ENCODE peak calls at places on chromosome 7, in nine cellular contexts. H, D, Q, A, K, P, T, S and F are unnamed samples.

GRCh38 chr7:133853706-133854276 is 273.3 kb upstream of the LRGUK start:
- DNase-seq in H (peak), S (peak), P (peak), K (peak), Q (peak), T (peak), A (peak), D (peak), F (peak)

GRCh38 chr7:27633062-27633461 is 29.6 kb downstream of the HIBADH start:
- DNase-seq in D (no peak), A (no peak), P (no peak), K (no peak), S (no peak), T (no peak), H (no peak), Q (no peak), F (no peak)

GRCh38 chr7:132276252-132276651 is 300.0 kb downstream of the PLXNA4 start:
- DNase-seq in P (no peak), Q (no peak), K (no peak), H (no peak), T (no peak), A (no peak), S (no peak), D (no peak), F (no peak)

GRCh38 chr7:29379551-29379950 is 184.1 kb upstream of the PRR15 start:
- DNase-seq in A (no peak), K (no peak), Q (no peak), S (no peak), P (no peak), T (no peak), H (no peak), D (no peak), F (no peak)

GRCh38 chr7:154928136-154929005 is 74.6 kb downstream of the PAXIP1 start:
- DNase-seq in K (peak), Q (peak), S (peak), P (peak), A (peak), D (no peak), T (peak), H (no peak), F (peak)

GRCh38 chr7:101828308-101829020 is 11.0 kb downstream of the CUX1 start:
- DNase-seq in T (peak), Q (no peak), K (no peak), H (no peak), P (no peak), D (no peak), A (no peak), S (no peak), F (no peak)

GRCh38 chr7:114155766-114156110 is 236.9 kb upstream of the PPP1R3A start:
- DNase-seq in Q (no peak), K (no peak), T (no peak), A (no peak), D (no peak), S (no peak), P (no peak), H (no peak), F (no peak)

GRCh38 chr7:140403878-140404564 is at the start of gene RAB19:
- DNase-seq in Q (peak), S (peak), A (no peak), D (peak), T (no peak), P (peak), H (peak), K (peak), F (no peak)

GRCh38 chr7:140067052-140067451 is 4.3 kb upstream of the PARP12 start:
- DNase-seq in H (no peak), A (no peak), Q (no peak), T (no peak), K (no peak), S (no peak), P (no peak), D (no peak), F (no peak)

GRCh38 chr7:55512635-55513034 is 59.7 kb downstream of the VOPP1 start:
- DNase-seq in D (no peak), S (no peak), K (no peak), T (no peak), P (no peak), H (no peak), A (no peak), Q (no peak), F (no peak)

GRCh38 chr7:33901199-33901598 is 4.1 kb upstream of the BMPER start:
- DNase-seq in A (no peak), H (no peak), Q (no peak), D (no peak), S (no peak), T (no peak), K (no peak), P (no peak), F (no peak)

GRCh38 chr7:80721880-80722595 is 83.6 kb downstream of the CD36 start:
- DNase-seq in K (peak), T (peak), D (no peak), S (peak), H (peak), P (peak), Q (no peak), A (peak), F (no peak)

GRCh38 chr7:33686001-33686591 is 219.2 kb upstream of the BMPER start:
- DNase-seq in P (no peak), S (peak), K (peak), Q (no peak), T (peak), H (peak), D (peak), A (no peak), F (no peak)

GRCh38 chr7:29116801-29117200 is 29.5 kb downstream of the CPVL start:
- DNase-seq in K (no peak), Q (no peak), S (no peak), D (no peak), P (no peak), T (no peak), H (no peak), A (no peak), F (no peak)

GRCh38 chr7:27172388-27172774 is 1.7 kb downstream of the HOXA10 start:
- DNase-seq in P (no peak), S (no peak), T (peak), Q (no peak), H (no peak), A (no peak), K (no peak), D (no peak), F (no peak)

GRCh38 chr7:107609861-107610260 is 29.8 kb downstream of the BCAP29 start:
- DNase-seq in P (no peak), D (no peak), H (no peak), T (no peak), K (no peak), S (no peak), A (no peak), Q (no peak), F (no peak)

GRCh38 chr7:35658602-35659201 is 36.2 kb downstream of the HERPUD2 start:
- DNase-seq in D (no peak), P (no peak), A (no peak), Q (no peak), S (no peak), K (no peak), H (no peak), T (no peak), F (no peak)

GRCh38 chr7:148318838-148319237 is 271.7 kb upstream of the C7orf33 start:
- DNase-seq in P (no peak), H (no peak), A (no peak), T (no peak), K (peak), D (no peak), Q (no peak), S (no peak), F (no peak)

GRCh38 chr7:50806143-50806542 is 23.4 kb upstream of the GRB10 start:
- DNase-seq in A (no peak), H (no peak), P (no peak), D (no peak), S (no peak), T (no peak), K (no peak), Q (no peak), F (no peak)

GRCh38 chr7:28687631-28688030 is 270.5 kb downstream of the TRIL start:
- DNase-seq in A (no peak), H (no peak), T (no peak), Q (no peak), K (no peak), D (no peak), P (no peak), S (no peak), F (no peak)

GRCh38 chr7:91357929-91358328 is 93.7 kb downstream of the FZD1 start:
- DNase-seq in S (no peak), D (no peak), H (no peak), K (no peak), A (no peak), P (no peak), Q (no peak), T (no peak), F (no peak)

GRCh38 chr7:4237296-4238235 is 444.5 kb upstream of the FOXK1 start:
- DNase-seq in S (no peak), K (peak), Q (no peak), T (no peak), P (no peak), H (no peak), A (no peak), D (no peak), F (no peak)

GRCh38 chr7:115306541-115306940 is 384.6 kb downstream of the MDFIC start:
- DNase-seq in P (no peak), S (no peak), Q (no peak), D (no peak), H (no peak), T (no peak), K (no peak), A (no peak), F (no peak)

GRCh38 chr7:36280840-36281812 is 108.5 kb upstream of the ANLN start:
- DNase-seq in Q (no peak), H (peak), D (no peak), S (peak), P (peak), K (peak), A (peak), T (peak), F (peak)

GRCh38 chr7:151088856-151089699 is 2.8 kb downstream of the AGAP3 start:
- DNase-seq in Q (no peak), K (peak), H (peak), T (no peak), A (no peak), P (no peak), D (peak), S (peak), F (no peak)

GRCh38 chr7:115635367-115635766 is 395.2 kb downstream of the TFEC start:
- DNase-seq in P (no peak), A (no peak), D (no peak), S (no peak), H (no peak), K (no peak), Q (no peak), T (no peak), F (no peak)

GRCh38 chr7:116885724-116886123 is 23.3 kb downstream of the CAPZA2 start:
- DNase-seq in Q (no peak), K (no peak), A (no peak), S (no peak), T (no peak), H (no peak), D (no peak), P (no peak), F (no peak)

GRCh38 chr7:21784989-21785388 is 160.7 kb downstream of the CDCA7L start:
- DNase-seq in A (no peak), P (no peak), S (no peak), H (no peak), T (no peak), K (no peak), Q (no peak), D (no peak), F (no peak)

GRCh38 chr7:69803699-69804516 is 205.6 kb downstream of the AUTS2 start:
- DNase-seq in Q (no peak), S (no peak), D (no peak), P (no peak), T (no peak), K (no peak), A (no peak), H (no peak), F (no peak)

GRCh38 chr7:110253083-110253482 is 837.8 kb upstream of the LRRN3 start:
- DNase-seq in H (no peak), Q (no peak), K (peak), D (no peak), S (no peak), T (no peak), P (no peak), A (no peak), F (peak)

GRCh38 chr7:29806131-29806792 is at the start of gene WIPF3:
- DNase-seq in K (peak), P (peak), D (no peak), H (peak), A (peak), T (no peak), S (peak), Q (peak), F (no peak)

GRCh38 chr7:42932861-42933591 is 850 bp downstream of the MRPL32 start:
- DNase-seq in P (no peak), S (peak), T (peak), D (no peak), A (no peak), H (no peak), K (peak), Q (peak), F (no peak)

GRCh38 chr7:253491-254336 is 36.3 kb upstream of the FOXL3 start:
- DNase-seq in A (no peak), H (no peak), Q (no peak), K (no peak), P (no peak), D (no peak), S (no peak), T (no peak), F (no peak)

GRCh38 chr7:45149606-45150005 is 8.0 kb upstream of the RAMP3 start:
- DNase-seq in H (no peak), S (no peak), Q (no peak), K (no peak), A (no peak), T (no peak), D (no peak), P (no peak), F (no peak)

GRCh38 chr7:112129655-112130323 is 76.4 kb downstream of the DOCK4 start:
- DNase-seq in S (peak), A (no peak), K (no peak), H (peak), P (no peak), Q (no peak), T (no peak), D (peak), F (no peak)

GRCh38 chr7:74039337-74039736 is 11.4 kb downstream of the ELN start:
- DNase-seq in A (no peak), S (no peak), Q (no peak), D (no peak), H (no peak), P (no peak), T (no peak), K (no peak), F (no peak)

GRCh38 chr7:27184342-27185012 is 555 bp downstream of the HOXA11 start:
- DNase-seq in T (peak), A (peak), H (no peak), P (no peak), D (no peak), Q (no peak), S (peak), K (no peak), F (no peak)

GRCh38 chr7:106862317-106863183 is 2.5 kb upstream of the PIK3CG start:
- DNase-seq in D (no peak), T (peak), Q (no peak), K (no peak), P (no peak), A (no peak), S (no peak), H (no peak), F (no peak)

GRCh38 chr7:47672267-47672920 is 90.5 kb upstream of the TNS3 start:
- DNase-seq in K (no peak), Q (peak), A (no peak), D (no peak), P (no peak), H (no peak), T (no peak), S (no peak), F (no peak)

GRCh38 chr7:47670738-47671137 is 88.8 kb upstream of the TNS3 start:
- DNase-seq in S (peak), P (no peak), Q (peak), D (no peak), A (no peak), K (no peak), T (no peak), H (no peak), F (no peak)

GRCh38 chr7:47671358-47671757 is 89.4 kb upstream of the TNS3 start:
- DNase-seq in H (no peak), P (no peak), A (no peak), D (no peak), K (no peak), Q (no peak), T (no peak), S (no peak), F (no peak)

GRCh38 chr7:47666164-47666862 is 84.4 kb upstream of the TNS3 start:
- DNase-seq in S (no peak), K (no peak), A (no peak), P (no peak), T (no peak), Q (no peak), H (no peak), D (no peak), F (no peak)

GRCh38 chr7:47669178-47669878 is 87.4 kb upstream of the TNS3 start:
- DNase-seq in Q (peak), P (no peak), K (peak), S (no peak), H (peak), A (no peak), D (peak), T (peak), F (peak)
- TF ChIP-seq CTCF in Q (peak), P (no peak), K (no peak), S (no peak), H (no peak), A (no peak), D (no peak), T (no peak), F (no peak)

DNA sequence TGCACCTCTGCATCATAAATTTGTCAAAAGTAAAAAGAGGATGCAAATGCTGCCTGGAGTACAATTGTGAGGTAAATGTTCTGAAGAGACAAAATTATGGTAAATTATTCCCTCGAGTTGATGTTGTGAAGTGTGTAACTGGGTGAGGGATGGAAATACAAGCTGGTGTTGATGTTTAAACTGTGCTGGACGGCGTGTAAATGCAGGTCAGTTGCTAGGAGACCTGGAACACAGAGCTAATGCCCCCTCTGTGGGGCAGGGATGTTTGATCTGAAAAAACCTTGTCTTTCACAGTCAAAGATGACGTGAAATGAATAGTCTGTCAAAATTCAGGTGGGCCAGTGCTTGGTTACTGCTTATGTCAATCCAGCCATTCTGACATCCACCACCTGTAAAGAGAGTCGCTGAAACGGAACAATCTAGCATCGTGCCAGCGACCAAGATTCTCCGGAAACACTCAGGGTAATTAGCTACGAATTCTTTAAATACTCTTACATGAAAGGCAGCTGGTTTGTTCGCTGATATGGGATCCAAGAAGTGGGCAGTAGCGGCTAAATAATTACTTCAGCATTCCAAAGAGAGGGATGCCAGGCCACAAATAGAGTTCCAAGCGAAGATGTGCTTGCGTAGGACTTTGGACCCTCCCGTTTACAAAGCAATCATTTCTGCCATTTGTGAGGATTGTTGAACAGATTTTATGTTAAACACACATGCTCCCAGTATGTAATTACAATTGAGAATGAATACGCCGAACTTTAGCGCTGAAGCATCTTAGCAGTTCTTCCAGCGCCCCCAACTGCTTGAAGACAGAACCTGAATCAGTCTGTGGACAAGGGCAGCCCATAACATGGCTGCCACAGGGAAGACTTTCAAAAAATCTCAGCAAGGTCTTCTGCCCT is 7.4 kb upstream of the ASB4 start:
- DNase-seq in S (peak), K (peak), A (peak), D (peak), Q (no peak), T (peak), P (no peak), H (no peak), F (peak)
- H3K4me3 ChIP-seq in S (no peak), K (no peak), A (peak), D (no peak), Q (no peak), T (no peak), P (no peak), H (peak), F (peak)

GRCh38 chr7:67487316-67487715 is 490.7 kb downstream of the TYW1 start:
- DNase-seq in H (no peak), T (no peak), S (no peak), D (no peak), Q (no peak), A (no peak), K (no peak), P (no peak), F (no peak)

GRCh38 chr7:67489881-67490280 is 493.2 kb downstream of the TYW1 start:
- DNase-seq in P (no peak), A (no peak), T (no peak), Q (no peak), K (no peak), D (no peak), H (no peak), S (no peak), F (no peak)

GRCh38 chr7:67484244-67484751 is 487.7 kb downstream of the TYW1 start:
- DNase-seq in Q (peak), H (no peak), P (peak), T (peak), K (peak), S (peak), A (peak), D (peak), F (peak)
- TF ChIP-seq CTCF in Q (peak), H (peak), P (peak), T (peak), K (peak), S (peak), A (peak), D (peak), F (peak)

GRCh38 chr7:97026705-97027426 is 2.2 kb upstream of the DLX5 start:
- DNase-seq in A (no peak), P (no peak), D (no peak), T (no peak), H (no peak), S (no peak), K (no peak), Q (no peak), F (no peak)

GRCh38 chr7:97024209-97025129 is at the start of gene DLX5:
- DNase-seq in D (no peak), P (no peak), H (no peak), T (no peak), Q (no peak), A (no peak), S (peak), K (peak), F (no peak)

GRCh38 chr7:97025130-97025499 is 484 bp upstream of the DLX5 start:
- DNase-seq in Q (no peak), K (no peak), S (no peak), D (no peak), P (no peak), A (no peak), H (no peak), T (no peak), F (no peak)

GRCh38 chr7:97025983-97026704 is 1.5 kb upstream of the DLX5 start:
- DNase-seq in A (no peak), Q (no peak), T (no peak), S (peak), H (no peak), D (no peak), P (no peak), K (no peak), F (no peak)

GRCh38 chr7:97027427-97028234 is 3.0 kb upstream of the DLX5 start:
- DNase-seq in D (peak), A (peak), P (peak), Q (peak), S (peak), H (peak), T (peak), K (peak), F (peak)
- H3K4me3 ChIP-seq in D (no peak), A (peak), P (no peak), Q (peak), S (peak), H (peak), T (no peak), K (no peak), F (peak)

GRCh38 chr7:1475393-1475792 is 16.1 kb upstream of the MICALL2 start:
- DNase-seq in K (no peak), D (no peak), H (no peak), Q (no peak), S (no peak), A (no peak), P (no peak), T (no peak), F (no peak)
- TF ChIP-seq CTCF in K (no peak), D (no peak), H (no peak), Q (no peak), S (no peak), A (no peak), P (no peak), T (no peak), F (no peak)